ENCODE peak calls at places on chromosomes 16 and 17, in nine cellular contexts. P, Y, H, N, F, S, R, X and C are unnamed samples.

GRCh38 chr16:11296706-11297491 is 15.8 kb upstream of the PRM1 start:
- DNase-seq in Y (peak; percentile 41), X (no peak), F (no peak), S (peak; percentile 58), H (no peak), P (no peak), R (peak; percentile 35), N (no peak), C (peak; percentile 75)

GRCh38 chr17:62876664-62877411 is 68.7 kb upstream of the MARCHF10 start:
- DNase-seq in F (no peak), H (no peak), X (no peak), P (no peak), Y (no peak), N (no peak), R (no peak), S (no peak), C (no peak)

GRCh38 chr17:7549401-7550055 is 670 bp downstream of the TNFSF12 start:
- DNase-seq in N (peak; percentile 19), H (no peak), R (no peak), Y (peak; percentile 45), S (peak; percentile 33), F (peak; percentile 62), X (no peak), P (no peak), C (peak; percentile 66)

GRCh38 chr17:67750067-67750466 is 32.3 kb downstream of the NOL11 start:
- DNase-seq in H (no peak), R (no peak), F (no peak), S (no peak), N (no peak), Y (no peak), X (no peak), P (no peak), C (no peak)

GRCh38 chr16:84465154-84465553 is 39.3 kb downstream of the MEAK7 start:
- DNase-seq in N (no peak), F (no peak), P (no peak), R (no peak), Y (peak; percentile 2), H (no peak), S (peak; percentile 25), X (no peak), C (peak; percentile 39)

GRCh38 chr17:69246726-69247375 is 18.2 kb upstream of the ABCA10 start:
- DNase-seq in P (no peak), Y (no peak), S (no peak), R (peak; percentile 25), F (no peak), N (peak; percentile 55), X (peak; percentile 37), H (no peak), C (no peak)

GRCh38 chr17:28907709-28908475 is 5.0 kb upstream of the DHRS13 start:
- DNase-seq in R (no peak), Y (no peak), H (no peak), P (no peak), X (no peak), S (no peak), F (no peak), N (no peak), C (no peak)

GRCh38 chr17:34412965-34413441 is 50.0 kb upstream of the CCL1 start:
- DNase-seq in P (no peak), H (no peak), X (peak; percentile 52), Y (no peak), S (no peak), F (no peak), N (peak; percentile 58), R (no peak), C (no peak)

GRCh38 chr16:57774886-57775285 is 27.4 kb downstream of the KIFC3 start:
- DNase-seq in R (no peak), F (no peak), Y (no peak), N (no peak), P (no peak), H (no peak), S (no peak), X (no peak), C (no peak)

GRCh38 chr16:68450741-68451140 is 2.4 kb upstream of the SMPD3 start:
- DNase-seq in Y (no peak), R (no peak), F (no peak), N (no peak), X (no peak), P (no peak), H (no peak), S (no peak), C (no peak)

GRCh38 chr17:55341432-55341831 is 76.7 kb downstream of the HLF start:
- DNase-seq in H (no peak), Y (no peak), F (no peak), N (no peak), P (no peak), X (no peak), S (no peak), R (peak; percentile 27), C (no peak)

GRCh38 chr16:49857423-49858181 is 1.7 kb upstream of the ZNF423 start:
- DNase-seq in N (peak; percentile 75), S (peak; percentile 56), Y (peak; percentile 45), X (peak; percentile 86), H (peak; percentile 65), P (peak; percentile 16), R (no peak), F (peak; percentile 76), C (peak; percentile 82)

GRCh38 chr16:4021070-4021779 is 95.0 kb downstream of the ADCY9 start:
- DNase-seq in X (no peak), Y (peak; percentile 89), N (peak; percentile 25), P (no peak), H (no peak), R (no peak), F (peak; percentile 87), S (peak; percentile 92), C (no peak)

GRCh38 chr16:50680907-50681885 is at the start of gene SNX20:
- DNase-seq in Y (peak; percentile 76), H (no peak), F (peak; percentile 58), P (no peak), R (peak; percentile 63), N (no peak), X (no peak), S (peak; percentile 43), C (no peak)

GRCh38 chr16:12903325-12904040 is 2.1 kb downstream of the SHISA9 start:
- DNase-seq in Y (no peak), R (no peak), H (no peak), N (no peak), S (no peak), X (no peak), F (no peak), P (no peak), C (no peak)

GRCh38 chr17:9389116-9389515 is 186.5 kb downstream of the STX8 start:
- DNase-seq in H (no peak), Y (peak; percentile 53), P (no peak), R (peak; percentile 68), N (peak; percentile 53), X (no peak), S (no peak), F (no peak), C (no peak)

GRCh38 chr17:82443465-82444283 is 6.9 kb downstream of the CYBC1 start:
- DNase-seq in F (no peak), Y (no peak), H (no peak), R (no peak), P (no peak), S (no peak), N (no peak), X (no peak), C (no peak)

GRCh38 chr16:78684040-78684611 is 584.7 kb downstream of the WWOX start:
- DNase-seq in P (peak; percentile 24), X (no peak), F (peak; percentile 28), S (peak; percentile 38), N (peak; percentile 46), Y (peak; percentile 22), H (no peak), R (no peak), C (peak; percentile 81)

GRCh38 chr17:6471531-6472465 is 27.5 kb downstream of the PIMREG start:
- DNase-seq in P (no peak), R (no peak), X (peak; percentile 26), N (peak; percentile 38), Y (no peak), S (no peak), H (no peak), F (no peak), C (no peak)

GRCh38 chr16:4373909-4374742 is 2.5 kb downstream of the VASN start:
- DNase-seq in N (peak; percentile 68), R (no peak), H (no peak), F (peak; percentile 64), X (peak; percentile 63), Y (peak; percentile 62), S (peak; percentile 83), P (peak; percentile 78), C (peak; percentile 95)

GRCh38 chr17:7130626-7131467 is 16.2 kb upstream of the ASGR2 start:
- DNase-seq in R (no peak), H (no peak), F (no peak), P (no peak), S (no peak), Y (no peak), X (no peak), N (no peak), C (no peak)

GRCh38 chr17:27396941-27397340 is 59.3 kb upstream of the KSR1 start:
- DNase-seq in H (no peak), Y (peak; percentile 42), S (no peak), P (no peak), R (no peak), X (no peak), F (no peak), N (no peak), C (no peak)

GRCh38 chr16:20862162-20862960 is 37.8 kb downstream of the DCUN1D3 start:
- DNase-seq in Y (no peak), S (no peak), F (no peak), H (no peak), P (no peak), X (no peak), R (no peak), N (no peak), C (no peak)
- TF ChIP-seq POLR2A in Y (no peak), S (no peak), F (no peak), H (no peak), P (no peak), X (no peak), R (no peak), N (no peak), C (no peak)

GRCh38 chr17:47704116-47704515 is 10.2 kb downstream of the TBKBP1 start:
- DNase-seq in Y (peak; percentile 61), F (peak; percentile 29), S (no peak), P (no peak), X (no peak), R (no peak), N (no peak), H (no peak), C (peak; percentile 54)
- TF ChIP-seq EP300 in Y (no peak), F (no peak), S (no peak), P (no peak), X (no peak), R (no peak), N (no peak), H (no peak), C (no peak)

DNA sequence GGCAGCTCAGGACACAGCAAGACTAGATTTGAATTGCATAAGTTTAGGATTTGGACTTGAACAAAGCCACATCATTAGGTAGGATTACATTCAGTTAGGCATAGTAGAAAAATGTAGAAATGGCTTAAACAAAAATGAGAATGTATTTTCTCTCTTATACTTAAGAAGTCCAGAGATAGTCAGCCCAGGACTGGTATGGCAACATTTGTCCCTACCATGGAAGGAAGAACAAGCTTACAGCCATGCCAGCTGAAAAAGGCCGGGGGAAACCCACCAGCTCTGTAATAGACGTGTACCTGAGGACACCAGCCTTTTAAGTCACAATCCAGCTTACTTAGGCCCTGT is 11.2 kb upstream of the TMIGD1 start:
- DNase-seq in Y (no peak), S (no peak), H (no peak), F (no peak), N (no peak), R (no peak), P (no peak), X (no peak), C (no peak)
- TF ChIP-seq POLR2A in Y (no peak), S (no peak), H (no peak), F (no peak), N (no peak), R (no peak), P (no peak), X (no peak), C (no peak)

GRCh38 chr17:1322014-1322428 is 42.6 kb downstream of the TRARG1 start:
- DNase-seq in Y (no peak), N (no peak), R (no peak), H (no peak), X (peak; percentile 47), S (no peak), P (no peak), F (no peak), C (no peak)
- TF ChIP-seq EP300 in Y (no peak), N (no peak), R (no peak), H (no peak), X (peak; percentile 90), S (no peak), P (no peak), F (no peak), C (no peak)